ENCODE peak calls at places on chromosomes 11 and 22, in four cellular contexts. P is sigmoid colon, D is cerebellar cortex, L is endothelial cell. X is an unnamed sample.

GRCh38 chr22:23192133-23192532 is 11.8 kb downstream of the BCR start:
- DNase-seq in P (no peak), D (peak), L (no peak), X (peak)

GRCh38 chr11:60927600-60927999 is 3.3 kb downstream of the TMEM132A start:
- DNase-seq in L (no peak), P (no peak), D (no peak), X (no peak)

GRCh38 chr22:20299736-20300136 is 20.1 kb downstream of the DGCR6L start:
- DNase-seq in L (no peak), D (no peak), P (no peak), X (no peak)

GRCh38 chr11:86396403-86396802 is 21.7 kb downstream of the CCDC81 start:
- DNase-seq in L (no peak), P (no peak), D (no peak), X (no peak)

GRCh38 chr11:69052343-69053168 is 3.8 kb downstream of the TPCN2 start:
- DNase-seq in D (no peak), L (no peak), P (no peak), X (peak)

GRCh38 chr11:128779036-128779435 is 85.2 kb downstream of the FLI1 start:
- DNase-seq in D (no peak), P (no peak), L (no peak), X (no peak)

GRCh38 chr11:48019230-48019584 is 38.8 kb downstream of the PTPRJ start:
- DNase-seq in P (no peak), D (no peak), L (no peak), X (no peak)

GRCh38 chr11:103112364-103112763 is 3.1 kb downstream of the DYNC2H1 start:
- DNase-seq in L (no peak), D (no peak), P (no peak), X (no peak)

GRCh38 chr11:123653997-123654565 is 343 bp downstream of the SCN3B start:
- DNase-seq in D (no peak), L (peak), P (peak), X (peak)

GRCh38 chr22:44537016-44537936 is 39.2 kb upstream of the RTL6 start:
- DNase-seq in D (no peak), L (no peak), P (no peak), X (no peak)

GRCh38 chr11:84829162-84829561 is 798.0 kb downstream of the DLG2 start:
- DNase-seq in L (no peak), P (no peak), D (peak), X (no peak)

GRCh38 chr11:227824-228223 is 8.3 kb downstream of the SIRT3 start:
- DNase-seq in D (no peak), L (no peak), P (peak), X (peak)

GRCh38 chr22:19289475-19290161 is 1.9 kb downstream of the CLTCL1 start:
- DNase-seq in L (no peak), P (no peak), D (no peak), X (no peak)

GRCh38 chr11:15216678-15217077 is 102.0 kb downstream of the INSC start:
- DNase-seq in D (no peak), L (no peak), P (no peak), X (no peak)

GRCh38 chr11:77789731-77790476 is 30.6 kb downstream of the RSF1 start:
- DNase-seq in P (no peak), L (no peak), D (no peak), X (no peak)

GRCh38 chr11:34671946-34672345 is 51.1 kb downstream of the EHF start:
- DNase-seq in D (no peak), P (no peak), L (no peak), X (no peak)

GRCh38 chr11:11500744-11501487 is 120.9 kb downstream of the GALNT18 start:
- DNase-seq in L (no peak), P (no peak), D (no peak), X (no peak)

GRCh38 chr22:31179345-31179744 is 19.4 kb downstream of the RNF185 start:
- DNase-seq in P (no peak), D (no peak), L (no peak), X (no peak)

GRCh38 chr22:42080287-42080686 is 787 bp downstream of the SMDT1 start:
- DNase-seq in D (peak), P (no peak), L (no peak), X (no peak)

GRCh38 chr22:46761017-46761416 is 1.4 kb upstream of the TBC1D22A start:
- DNase-seq in P (no peak), L (no peak), D (no peak), X (no peak)

GRCh38 chr11:64131657-64132387 is 34.1 kb downstream of the MACROD1 start:
- DNase-seq in L (no peak), P (no peak), D (no peak), X (no peak)

GRCh38 chr11:112881461-112881860 is 79.8 kb upstream of the NCAM1 start:
- DNase-seq in L (no peak), D (peak), P (peak), X (peak)

GRCh38 chr11:65132988-65133700 is 1.2 kb downstream of the SYVN1 start:
- DNase-seq in L (peak), P (peak), D (no peak), X (peak)

GRCh38 chr11:74926304-74927030 is 22.4 kb downstream of the XRRA1 start:
- DNase-seq in P (no peak), L (no peak), D (no peak), X (no peak)

GRCh38 chr11:11403763-11404725 is 51.0 kb upstream of the CSNK2A3 start:
- DNase-seq in D (peak), P (peak), L (no peak), X (no peak)

GRCh38 chr11:61406067-61406466 is 13.7 kb downstream of the TMEM216 start:
- DNase-seq in P (no peak), L (no peak), D (no peak), X (no peak)

GRCh38 chr22:49657275-49657973 is 170.2 kb downstream of the BRD1 start:
- DNase-seq in L (peak), P (peak), D (no peak), X (peak)

GRCh38 chr11:88338223-88338661 is 706 bp upstream of the CTSC start:
- DNase-seq in D (no peak), P (peak), L (no peak), X (peak)

GRCh38 chr11:77250881-77251640 is 50.4 kb downstream of the GDPD4 start:
- DNase-seq in P (no peak), D (no peak), L (no peak), X (no peak)

X was measured in kidney.